ENCODE peak calls at places on chromosomes 12 and 14, in nine cellular contexts. K, G, U, H, N, I, M, A and J are unnamed samples.

GRCh38 chr14:22713631-22713950 is 52.9 kb upstream of the OXA1L start:
- DNase-seq in K (no peak), G (no peak), U (no peak), H (no peak), N (no peak), I (no peak), M (no peak), A (no peak), J (no peak)

GRCh38 chr12:120586860-120587259 is 5.7 kb upstream of the POP5 start:
- DNase-seq in K (no peak), G (no peak), U (no peak), H (no peak), N (no peak), I (no peak), M (no peak), A (no peak), J (no peak)

GRCh38 chr12:52542785-52543318 is 10.1 kb downstream of the KRT71 start:
- DNase-seq in K (no peak), G (no peak), U (no peak), H (no peak), N (no peak), I (no peak), M (no peak), A (no peak), J (no peak)

GRCh38 chr12:32595251-32595650 is 83.8 kb upstream of the DNM1L start:
- DNase-seq in K (peak), G (no peak), U (peak), H (no peak), N (no peak), I (no peak), M (no peak), A (no peak), J (peak)

GRCh38 chr14:61549425-61549824 is 145.9 kb upstream of the HIF1A start:
- DNase-seq in K (no peak), G (no peak), U (no peak), H (no peak), N (no peak), I (no peak), M (no peak), A (no peak), J (peak)

GRCh38 chr12:79844693-79845092 is 90.2 kb downstream of the PPP1R12A start:
- DNase-seq in K (peak), G (peak), U (peak), H (no peak), N (no peak), I (no peak), M (no peak), A (no peak), J (peak)

GRCh38 chr14:87411370-87411769 is 581.6 kb downstream of the GALC start:
- DNase-seq in K (no peak), G (no peak), U (no peak), H (no peak), N (no peak), I (peak), M (no peak), A (no peak), J (no peak)

GRCh38 chr14:98977451-98977850 is 294.5 kb downstream of the BCL11B start:
- DNase-seq in K (no peak), G (no peak), U (no peak), H (no peak), N (no peak), I (no peak), M (no peak), A (no peak), J (no peak)

GRCh38 chr12:108613548-108613947 is 15.7 kb upstream of the TMEM119 start:
- DNase-seq in K (no peak), G (no peak), U (no peak), H (no peak), N (no peak), I (no peak), M (no peak), A (no peak), J (no peak)

GRCh38 chr12:12684375-12685106 is 11.4 kb downstream of the GPR19 start:
- DNase-seq in K (no peak), G (peak), U (no peak), H (no peak), N (no peak), I (no peak), M (no peak), A (no peak), J (peak)

GRCh38 chr12:13857750-13858149 is 123.7 kb downstream of the GRIN2B start:
- DNase-seq in K (no peak), G (no peak), U (no peak), H (no peak), N (no peak), I (no peak), M (no peak), A (no peak), J (no peak)

GRCh38 chr12:132608231-132609171 is 1.9 kb downstream of the LRCOL1 start:
- DNase-seq in K (no peak), G (no peak), U (no peak), H (no peak), N (peak), I (no peak), M (no peak), A (no peak), J (no peak)

GRCh38 chr14:39422243-39422642 is 10.0 kb downstream of the FBXO33 start:
- DNase-seq in K (no peak), G (no peak), U (no peak), H (no peak), N (no peak), I (no peak), M (no peak), A (no peak), J (no peak)

GRCh38 chr14:39419272-39419671 is 13.0 kb downstream of the FBXO33 start:
- DNase-seq in K (no peak), G (no peak), U (no peak), H (no peak), N (no peak), I (no peak), M (no peak), A (no peak), J (peak)

GRCh38 chr14:39416072-39416471 is 16.2 kb downstream of the FBXO33 start:
- DNase-seq in K (no peak), G (no peak), U (no peak), H (no peak), N (no peak), I (no peak), M (no peak), A (no peak), J (no peak)

GRCh38 chr14:39417014-39417413 is 15.2 kb downstream of the FBXO33 start:
- DNase-seq in K (no peak), G (no peak), U (no peak), H (no peak), N (no peak), I (no peak), M (no peak), A (no peak), J (peak)
- TF ChIP-seq CTCF in K (no peak), G (no peak), U (peak), H (no peak), N (peak), I (no peak), M (no peak), A (no peak), J (peak)

GRCh38 chr14:104725772-104726548 is 1.9 kb downstream of the ADSS1 start:
- DNase-seq in K (no peak), G (no peak), U (no peak), H (no peak), N (peak), I (no peak), M (no peak), A (no peak), J (no peak)

GRCh38 chr14:104726600-104727451 is 2.8 kb downstream of the ADSS1 start:
- DNase-seq in K (no peak), G (no peak), U (no peak), H (no peak), N (peak), I (no peak), M (no peak), A (no peak), J (no peak)

GRCh38 chr14:104723651-104724406 is at the start of gene ADSS1:
- DNase-seq in K (no peak), G (peak), U (no peak), H (peak), N (peak), I (no peak), M (peak), A (peak), J (peak)

GRCh38 chr14:104724407-104724980 is 465 bp downstream of the ADSS1 start:
- DNase-seq in K (no peak), G (peak), U (no peak), H (peak), N (peak), I (peak), M (no peak), A (no peak), J (no peak)

GRCh38 chr14:104724981-104725771 is 1.1 kb downstream of the ADSS1 start:
- DNase-seq in K (no peak), G (no peak), U (no peak), H (no peak), N (peak), I (no peak), M (no peak), A (no peak), J (no peak)
- H3K4me3 ChIP-seq in K (peak), G (peak), U (no peak), H (peak), N (peak), I (peak), M (peak), A (peak), J (peak)

GRCh38 chr14:56004807-56005579 is 113.2 kb upstream of the PELI2 start:
- DNase-seq in K (peak), G (no peak), U (no peak), H (no peak), N (no peak), I (no peak), M (no peak), A (no peak), J (peak)

GRCh38 chr14:56004323-56004722 is 113.9 kb upstream of the PELI2 start:
- DNase-seq in K (no peak), G (no peak), U (no peak), H (no peak), N (no peak), I (no peak), M (no peak), A (no peak), J (no peak)

GRCh38 chr14:56000846-56001245 is 117.4 kb upstream of the PELI2 start:
- DNase-seq in K (no peak), G (no peak), U (no peak), H (no peak), N (no peak), I (no peak), M (no peak), A (no peak), J (no peak)

GRCh38 chr14:56002316-56002715 is 115.9 kb upstream of the PELI2 start:
- DNase-seq in K (peak), G (no peak), U (no peak), H (no peak), N (no peak), I (no peak), M (no peak), A (no peak), J (peak)

DNA sequence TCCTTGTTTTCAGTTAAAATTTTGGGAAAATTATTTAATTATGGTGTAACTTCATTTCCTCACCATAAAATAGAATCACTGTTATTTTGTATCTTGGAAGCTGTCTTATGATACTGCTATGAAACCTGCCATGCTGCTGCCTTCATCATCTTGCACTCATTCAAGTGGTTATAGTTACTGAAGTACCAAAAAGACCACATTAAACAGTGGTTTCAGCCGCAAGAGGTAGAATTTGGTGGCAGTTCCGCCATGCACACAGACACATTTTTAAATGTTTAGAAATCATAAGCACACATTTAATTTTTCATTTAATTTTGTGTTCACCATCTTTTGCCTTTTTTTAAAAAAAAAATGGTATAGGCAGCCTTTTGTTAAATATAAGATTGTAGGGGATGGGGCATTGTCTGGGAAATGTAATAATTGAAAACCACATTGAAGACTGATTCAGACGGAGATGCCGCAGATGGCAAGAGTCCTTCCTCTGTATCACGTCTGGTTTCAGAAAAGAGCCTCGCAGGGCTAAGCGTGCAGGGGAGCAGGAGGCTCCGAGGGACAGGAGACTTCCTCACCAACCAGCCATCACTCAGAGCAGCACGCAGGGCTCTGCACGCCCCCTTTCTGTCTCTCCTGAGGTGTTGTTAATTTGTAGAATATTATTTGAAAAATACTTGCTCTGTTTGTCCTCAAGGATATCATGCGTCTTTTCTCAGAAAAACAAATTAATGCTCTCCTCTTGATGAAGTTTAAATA is 115.2 kb upstream of the PELI2 start:
- DNase-seq in K (no peak), G (no peak), U (no peak), H (no peak), N (no peak), I (no peak), M (no peak), A (no peak), J (no peak)
- TF ChIP-seq CTCF in K (no peak), G (no peak), U (no peak), H (no peak), N (no peak), I (no peak), M (no peak), A (no peak), J (no peak)

GRCh38 chr12:70648191-70648590 is 11.0 kb upstream of the PTPRB start:
- DNase-seq in K (no peak), G (no peak), U (no peak), H (no peak), N (no peak), I (no peak), M (no peak), A (no peak), J (peak)

GRCh38 chr12:70646850-70647249 is 9.6 kb upstream of the PTPRB start:
- DNase-seq in K (no peak), G (no peak), U (no peak), H (no peak), N (no peak), I (no peak), M (no peak), A (no peak), J (peak)

GRCh38 chr12:70644836-70645235 is 7.6 kb upstream of the PTPRB start:
- DNase-seq in K (no peak), G (no peak), U (no peak), H (no peak), N (no peak), I (no peak), M (no peak), A (no peak), J (no peak)

GRCh38 chr12:70643927-70644326 is 6.7 kb upstream of the PTPRB start:
- DNase-seq in K (no peak), G (no peak), U (no peak), H (no peak), N (no peak), I (no peak), M (no peak), A (no peak), J (no peak)

DNA sequence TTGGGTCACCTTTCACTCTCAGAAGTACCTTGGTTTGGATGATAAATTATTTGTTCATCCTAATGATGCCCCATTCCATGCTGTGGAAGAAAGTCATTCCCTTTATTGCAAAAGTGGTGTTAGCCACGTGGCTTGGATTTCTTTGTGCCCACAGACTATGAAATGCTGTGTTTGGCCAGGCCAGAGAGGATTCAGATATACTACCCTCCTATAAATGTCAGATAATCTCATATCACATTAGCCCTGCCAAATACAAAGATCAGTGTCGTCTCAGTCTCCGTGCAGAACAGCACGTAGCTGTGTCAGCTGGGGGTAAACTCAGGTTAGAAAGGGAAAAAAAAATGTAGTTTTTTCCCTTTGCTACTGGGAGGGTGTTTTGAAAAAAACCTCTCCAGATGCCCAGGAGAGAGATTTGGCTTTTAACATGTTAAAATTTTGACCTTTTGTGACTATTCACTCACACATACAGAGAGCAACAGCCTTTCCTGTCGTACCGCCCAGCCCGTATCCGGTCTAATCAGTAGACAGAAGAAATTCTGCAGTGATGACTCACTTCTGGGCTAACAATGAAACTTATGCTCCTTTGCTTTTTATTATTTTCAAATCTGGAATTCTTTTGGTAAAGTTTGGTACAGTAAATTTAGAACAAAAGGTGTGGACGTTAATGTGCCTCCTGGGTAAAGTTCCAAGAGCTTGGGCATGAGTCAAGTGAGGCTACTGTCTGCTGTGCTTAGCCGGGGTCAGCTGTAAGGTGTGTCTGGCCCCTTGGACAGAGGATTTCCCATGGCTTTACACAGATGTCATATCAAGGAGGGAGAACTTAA is 8.5 kb upstream of the PTPRB start:
- DNase-seq in K (peak), G (peak), U (peak), H (no peak), N (peak), I (no peak), M (no peak), A (peak), J (peak)
- H3K4me3 ChIP-seq in K (no peak), G (no peak), U (peak), H (no peak), N (no peak), I (no peak), M (no peak), A (no peak), J (no peak)